ENCODE peak calls at places on chromosome 1, in ten cellular contexts. G is cardiac muscle cell, K is neural progenitor cell, R is fibroblast of lung, X is stomach, S is AG04450, D is heart left ventricle, J is H1, V is fibroblast of mammary gland, L is prostate gland. Z is an unnamed sample.
A peak's percentile ranks its signal among the peaks of the same experiment; 100 is the strongest.

GRCh38 chr1:94463765-94464330 is 45.7 kb downstream of the ABCD3 start:
- DNase-seq in G (no peak), K (peak; percentile 15), R (peak; percentile 30), X (no peak), S (peak; percentile 21), D (no peak), J (no peak), V (peak; percentile 67), L (peak; percentile 27), Z (peak; percentile 33)

GRCh38 chr1:164699815-164700491 is 141.0 kb downstream of the PBX1 start:
- DNase-seq in G (no peak), K (no peak), R (no peak), X (no peak), S (no peak), D (no peak), J (no peak), V (peak; percentile 65), L (no peak), Z (no peak)

GRCh38 chr1:209585672-209586071 is 2.2 kb downstream of the CAMK1G start:
- DNase-seq in G (peak; percentile 80), K (peak; percentile 65), R (peak; percentile 43), X (peak; percentile 65), S (no peak), D (peak; percentile 75), J (peak; percentile 66), V (no peak), L (peak; percentile 35), Z (no peak)

GRCh38 chr1:70672333-70672935 is 261.4 kb downstream of the CTH start:
- DNase-seq in G (no peak), K (no peak), R (no peak), X (no peak), S (no peak), D (no peak), J (no peak), V (no peak), L (no peak), Z (no peak)

GRCh38 chr1:205637854-205638468 is 6.2 kb upstream of the ELK4 start:
- DNase-seq in G (no peak), K (no peak), R (no peak), X (no peak), S (no peak), D (no peak), J (no peak), V (no peak), L (no peak), Z (no peak)

GRCh38 chr1:27979151-27979858 is 19.5 kb downstream of the XKR8 start:
- DNase-seq in G (peak; percentile 35), K (peak; percentile 38), R (peak; percentile 70), X (no peak), S (peak; percentile 48), D (no peak), J (no peak), V (peak; percentile 81), L (no peak), Z (peak; percentile 61)

GRCh38 chr1:1001057-1001630 is 1.2 kb upstream of the HES4 start:
- DNase-seq in G (no peak), K (peak; percentile 67), R (no peak), X (no peak), S (no peak), D (peak; percentile 63), J (no peak), V (no peak), L (no peak), Z (no peak)

GRCh38 chr1:241411056-241411775 is 54.2 kb upstream of the RGS7 start:
- DNase-seq in G (no peak), K (no peak), R (peak; percentile 30), X (peak; percentile 53), S (no peak), D (no peak), J (no peak), V (peak; percentile 71), L (no peak), Z (no peak)

GRCh38 chr1:170162385-170163226 is 16.8 kb downstream of the NTMT2 start:
- DNase-seq in G (peak; percentile 44), K (peak; percentile 73), R (peak; percentile 98), X (no peak), S (peak; percentile 87), D (no peak), J (no peak), V (peak; percentile 97), L (no peak), Z (no peak)

GRCh38 chr1:53127546-53127945 is 14.9 kb downstream of the SLC1A7 start:
- DNase-seq in G (no peak), K (no peak), R (no peak), X (no peak), S (no peak), D (no peak), J (no peak), V (peak; percentile 27), L (no peak), Z (no peak)

GRCh38 chr1:88998716-88999115 is 6.3 kb upstream of the KYAT3 start:
- DNase-seq in G (peak; percentile 77), K (peak; percentile 71), R (peak; percentile 53), X (no peak), S (no peak), D (no peak), J (no peak), V (peak; percentile 73), L (peak; percentile 59), Z (peak; percentile 58)

GRCh38 chr1:243267346-243268283 is 11.8 kb downstream of the SDCCAG8 start:
- DNase-seq in G (no peak), K (peak; percentile 5), R (no peak), X (no peak), S (no peak), D (no peak), J (no peak), V (peak; percentile 73), L (no peak), Z (peak; percentile 13)

GRCh38 chr1:7961199-7962010 is at the start of gene PARK7:
- DNase-seq in G (peak; percentile 99), K (peak; percentile 100), R (peak; percentile 99), X (peak; percentile 100), S (peak; percentile 99), D (peak; percentile 100), J (peak; percentile 99), V (peak; percentile 98), L (peak; percentile 98), Z (peak; percentile 97)
- TF ChIP-seq CTCF in G (peak; percentile 47), K (peak; percentile 45), R (peak; percentile 39), X (peak; percentile 56), S (peak; percentile 64), D (peak; percentile 30), J (peak; percentile 46), V (peak; percentile 46), L (peak; percentile 64), Z (peak; percentile 37)

GRCh38 chr1:231242516-231243198 is 1.6 kb downstream of the GNPAT start:
- DNase-seq in G (no peak), K (no peak), R (peak; percentile 24), X (no peak), S (no peak), D (no peak), J (no peak), V (peak; percentile 31), L (no peak), Z (no peak)
- H3K4me3 ChIP-seq in G (no peak overlapping the region), K (peak overlapping the region; percentile 96), R (no peak overlapping the region), X (peak overlapping the region; percentile 68), S (peak overlapping the region; percentile 93), D (peak overlapping the region; percentile 75), J (no peak overlapping the region), V (peak overlapping the region; percentile 99), L (peak overlapping the region; percentile 60), Z (peak overlapping the region; percentile 75)

DNA sequence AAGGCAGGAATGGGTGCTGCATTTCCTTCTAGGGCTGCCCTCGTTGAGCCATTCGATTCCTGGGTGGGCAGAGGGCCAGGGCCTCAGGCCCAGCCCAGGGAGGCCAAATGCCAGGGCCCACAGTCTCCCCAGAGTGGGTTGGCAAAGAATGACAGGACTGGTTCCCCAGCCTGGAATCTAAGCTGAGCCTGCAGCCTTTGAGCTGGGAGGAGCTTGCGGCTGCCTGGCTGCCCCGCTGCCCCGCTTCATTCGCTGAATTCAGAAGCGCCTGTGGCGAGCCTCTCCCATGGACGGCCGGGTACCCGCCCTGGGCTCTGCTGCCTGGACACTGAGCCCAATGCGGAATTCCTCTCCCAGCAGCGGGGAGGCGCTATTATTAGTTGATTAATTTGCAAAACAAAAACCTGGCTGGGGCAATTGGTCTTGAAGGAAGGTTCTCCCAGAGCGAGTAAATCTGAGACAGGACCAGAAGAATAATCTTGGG is 32.3 kb upstream of the TARDBP start:
- DNase-seq in G (peak; percentile 77), K (peak; percentile 97), R (peak; percentile 82), X (peak; percentile 88), S (peak; percentile 32), D (peak; percentile 85), J (peak; percentile 85), V (peak; percentile 33), L (peak; percentile 84), Z (peak; percentile 72)
- TF ChIP-seq CTCF in G (peak; percentile 48), K (peak; percentile 61), R (peak; percentile 34), X (peak; percentile 64), S (peak; percentile 53), D (peak; percentile 20), J (no peak), V (peak; percentile 11), L (peak; percentile 55), Z (peak; percentile 34)

DNA sequence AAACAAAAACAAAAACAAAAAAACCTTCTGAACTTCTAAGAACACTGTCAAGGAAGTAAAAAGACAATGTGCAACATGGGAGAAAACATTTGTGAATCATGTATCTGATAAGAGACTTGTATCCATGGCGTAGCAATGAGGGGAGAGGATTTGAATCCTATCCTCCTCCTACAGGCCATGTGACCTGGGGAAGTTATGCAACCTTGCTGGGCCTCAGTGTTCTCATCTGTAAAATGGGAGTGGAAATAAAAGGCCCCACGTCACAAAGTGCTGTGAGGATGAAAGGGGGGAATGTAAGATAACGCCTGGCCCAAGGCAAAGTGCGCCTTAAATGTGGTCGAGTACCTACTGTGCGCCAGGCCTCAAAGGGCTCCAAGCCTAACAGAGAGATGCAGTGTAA is 83.7 kb downstream of the DISP3 start:
- DNase-seq in G (no peak), K (no peak), R (no peak), X (no peak), S (no peak), D (no peak), J (no peak), V (no peak), L (no peak), Z (no peak)
- H3K4me3 ChIP-seq in G (no peak overlapping the region), K (no peak overlapping the region), R (no peak overlapping the region), X (no peak overlapping the region), S (no peak overlapping the region), D (no peak overlapping the region), J (no peak overlapping the region), V (no peak overlapping the region), L (no peak overlapping the region), Z (no peak overlapping the region)

GRCh38 chr1:204112876-204113730 is 38.7 kb downstream of the ETNK2 start:
- DNase-seq in G (no peak), K (no peak), R (no peak), X (no peak), S (no peak), D (peak; percentile 27), J (no peak), V (peak; percentile 39), L (no peak), Z (no peak)
- TF ChIP-seq CTCF in G (no peak), K (no peak), R (no peak), X (no peak), S (no peak), D (no peak), J (peak; percentile 49), V (no peak), L (no peak), Z (no peak)

GRCh38 chr1:150365945-150366344 is 2.0 kb downstream of the RPRD2 start:
- DNase-seq in G (no peak), K (no peak), R (peak; percentile 7), X (no peak), S (no peak), D (no peak), J (no peak), V (peak; percentile 21), L (no peak), Z (no peak)
- H3K4me3 ChIP-seq in G (peak overlapping the region; percentile 95), K (peak overlapping the region; percentile 77), R (peak overlapping the region; percentile 92), X (peak overlapping the region; percentile 63), S (peak overlapping the region; percentile 81), D (peak overlapping the region; percentile 69), J (peak overlapping the region; percentile 73), V (peak overlapping the region; percentile 76), L (peak overlapping the region; percentile 75), Z (peak overlapping the region; percentile 88)